ENCODE peak calls at places on chromosomes 2 and 18, in seven cellular contexts. F, V, A, C, Y, P and Q are unnamed samples.

GRCh38 chr2:99279969-99280695 is 20.9 kb downstream of the LYG1 start:
- DNase-seq in F (no peak), V (no peak), A (no peak), C (no peak), Y (no peak), P (no peak), Q (no peak)

GRCh38 chr2:174586896-174587295 is 10.7 kb downstream of the WIPF1 start:
- DNase-seq in F (peak; percentile 38), V (no peak), A (no peak), C (no peak), Y (no peak), P (no peak), Q (no peak)

GRCh38 chr2:233928594-233929351 is 11.6 kb downstream of the TRPM8 start:
- DNase-seq in F (peak; percentile 12), V (no peak), A (no peak), C (peak; percentile 39), Y (no peak), P (peak; percentile 19), Q (no peak)

GRCh38 chr2:156999657-157000056 is 257.8 kb upstream of the GALNT5 start:
- DNase-seq in F (no peak), V (no peak), A (no peak), C (no peak), Y (no peak), P (no peak), Q (no peak)

GRCh38 chr2:91442246-91442905 is 2750.9 kb downstream of the RPIA start:
- DNase-seq in F (no peak), V (peak; percentile 13), A (no peak), C (peak; percentile 1), Y (no peak), P (no peak), Q (no peak)

GRCh38 chr2:46545015-46545839 is 65.9 kb downstream of the TMEM247 start:
- DNase-seq in F (no peak), V (no peak), A (no peak), C (no peak), Y (no peak), P (no peak), Q (no peak)

GRCh38 chr2:12050381-12050780 is 303.9 kb downstream of the LPIN1 start:
- DNase-seq in F (peak; percentile 94), V (no peak), A (peak; percentile 6), C (no peak), Y (no peak), P (no peak), Q (no peak)

GRCh38 chr2:162768646-162769045 is 69.9 kb downstream of the KCNH7 start:
- DNase-seq in F (no peak), V (no peak), A (peak; percentile 18), C (no peak), Y (no peak), P (no peak), Q (no peak)

GRCh38 chr18:28469946-28470345 is 293.0 kb upstream of the CDH2 start:
- DNase-seq in F (no peak), V (no peak), A (no peak), C (no peak), Y (no peak), P (no peak), Q (no peak)

GRCh38 chr18:28466213-28466612 is 289.3 kb upstream of the CDH2 start:
- DNase-seq in F (no peak), V (no peak), A (no peak), C (no peak), Y (no peak), P (no peak), Q (no peak)

DNA sequence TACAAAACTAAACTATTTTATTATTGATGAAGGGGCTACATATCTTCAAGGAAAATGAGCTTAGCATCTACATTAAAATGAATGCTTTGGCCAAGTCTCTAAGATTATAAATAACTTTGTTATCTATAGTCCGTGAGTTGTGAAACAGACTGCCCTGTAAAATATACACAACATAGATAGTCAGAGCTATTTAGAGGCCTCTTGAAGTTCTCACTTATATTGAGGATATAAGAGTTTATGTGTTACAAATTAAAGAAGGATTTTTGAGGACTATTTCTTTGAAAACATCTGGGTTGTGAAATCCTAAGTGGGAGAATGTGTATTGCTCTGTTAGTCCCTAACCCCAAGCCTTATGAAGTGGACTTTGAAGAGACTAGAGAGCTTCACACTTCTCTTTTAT is 292.0 kb upstream of the CDH2 start:
- DNase-seq in F (no peak), V (no peak), A (no peak), C (no peak), Y (no peak), P (no peak), Q (no peak)
- TF ChIP-seq POLR2A in F (no peak), V (no peak), A (no peak), C (no peak), Y (no peak), P (no peak), Q (no peak)

DNA sequence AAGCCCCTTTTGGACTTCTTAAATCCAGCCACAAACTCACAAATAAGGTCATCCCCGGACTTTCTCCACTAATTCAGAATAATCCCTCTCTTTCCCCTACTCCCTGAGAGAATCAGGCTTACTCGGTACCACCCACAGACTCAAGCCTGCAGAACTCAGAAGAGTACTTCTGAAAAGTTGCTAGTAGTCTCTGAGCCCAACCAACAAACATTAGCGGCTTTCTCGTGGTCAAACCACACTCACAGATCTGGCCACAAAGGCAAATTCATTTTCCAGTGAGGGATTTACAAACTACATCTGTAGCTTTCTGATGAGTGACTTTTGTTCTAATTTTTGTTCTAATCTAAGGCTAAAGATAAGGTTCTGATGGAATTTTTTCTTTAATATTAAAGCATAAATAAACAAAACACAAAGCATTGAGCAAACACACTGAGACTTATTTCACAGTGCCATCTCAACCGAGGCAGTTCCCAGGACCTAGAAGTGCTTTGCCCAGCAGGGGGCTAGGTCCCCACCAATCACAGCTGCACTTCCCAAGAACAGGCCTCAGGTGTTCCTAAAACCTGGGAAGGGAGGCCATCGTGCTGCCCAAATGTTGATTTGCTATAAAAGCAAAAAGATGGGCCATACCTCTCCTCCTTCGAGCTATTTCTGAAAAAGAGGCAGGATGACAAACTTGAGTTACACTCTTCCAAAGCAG is 110.7 kb downstream of the COLEC12 start:
- DNase-seq in F (peak; percentile 22), V (no peak), A (no peak), C (no peak), Y (no peak), P (no peak), Q (no peak)
- TF ChIP-seq CTCF in F (peak; percentile 3), V (no peak), A (peak; percentile 4), C (peak; percentile 28), Y (no peak), P (no peak), Q (no peak)

GRCh38 chr2:206798009-206798408 is 32.6 kb downstream of the FASTKD2 start:
- DNase-seq in F (no peak), V (no peak), A (no peak), C (peak; percentile 87), Y (no peak), P (no peak), Q (no peak)

GRCh38 chr2:206799083-206799482 is 33.7 kb downstream of the FASTKD2 start:
- DNase-seq in F (peak; percentile 34), V (no peak), A (no peak), C (no peak), Y (no peak), P (no peak), Q (no peak)

GRCh38 chr2:206801417-206801772 is 36.0 kb downstream of the FASTKD2 start:
- DNase-seq in F (no peak), V (no peak), A (no peak), C (no peak), Y (no peak), P (no peak), Q (no peak)

GRCh38 chr2:206802654-206803514 is 37.5 kb downstream of the FASTKD2 start:
- DNase-seq in F (no peak), V (no peak), A (no peak), C (no peak), Y (no peak), P (no peak), Q (no peak)

DNA sequence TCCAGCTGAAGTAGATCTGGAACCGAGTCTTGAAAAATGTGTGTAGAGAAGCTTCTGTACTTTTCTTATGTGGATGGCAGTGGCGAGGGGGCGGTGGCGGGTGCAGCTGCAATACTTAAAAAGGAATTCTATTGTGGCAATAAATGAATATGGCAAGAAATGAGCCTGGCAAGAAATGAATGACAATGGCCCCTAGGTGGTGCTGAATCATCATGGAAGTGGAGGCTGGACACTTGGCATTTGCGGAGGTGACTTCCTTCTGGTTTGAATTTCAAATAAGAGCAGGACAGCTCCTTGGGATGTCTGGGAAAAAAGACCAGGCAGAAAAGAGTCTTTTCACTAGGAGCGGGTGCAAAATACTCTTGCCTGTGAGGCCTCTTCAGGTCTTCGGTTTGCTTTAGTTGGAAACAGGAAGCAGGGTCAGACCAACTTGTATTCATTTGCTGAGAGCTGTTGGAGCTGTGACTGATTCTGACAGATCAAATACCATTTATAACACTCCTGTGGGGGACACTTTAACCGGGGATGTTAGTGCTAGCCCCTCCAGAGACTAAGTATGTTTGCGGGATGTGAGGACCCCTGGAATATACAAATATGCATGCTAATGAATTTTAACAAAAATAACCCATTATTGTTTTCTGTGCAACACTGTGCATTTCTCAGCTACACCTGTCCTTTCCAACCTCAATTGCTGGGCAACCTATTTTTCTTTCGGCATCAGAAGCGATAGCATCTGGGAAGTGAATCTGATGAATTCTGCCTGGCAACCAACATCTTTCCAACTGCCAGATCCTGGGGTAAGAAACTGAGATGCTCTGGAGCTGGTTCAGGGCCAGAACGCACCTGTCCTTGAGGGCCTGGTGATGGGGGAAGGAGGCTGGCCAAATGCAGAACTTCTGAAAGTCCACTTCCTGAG is 35.4 kb downstream of the FASTKD2 start:
- DNase-seq in F (peak; percentile 76), V (peak; percentile 56), A (peak; percentile 66), C (peak; percentile 82), Y (peak; percentile 44), P (peak; percentile 57), Q (peak; percentile 64)
- H3K4me3 ChIP-seq in F (no peak overlapping the region), V (no peak overlapping the region), A (no peak overlapping the region), C (no peak overlapping the region), Y (no peak overlapping the region), P (no peak overlapping the region), Q (no peak overlapping the region)

DNA sequence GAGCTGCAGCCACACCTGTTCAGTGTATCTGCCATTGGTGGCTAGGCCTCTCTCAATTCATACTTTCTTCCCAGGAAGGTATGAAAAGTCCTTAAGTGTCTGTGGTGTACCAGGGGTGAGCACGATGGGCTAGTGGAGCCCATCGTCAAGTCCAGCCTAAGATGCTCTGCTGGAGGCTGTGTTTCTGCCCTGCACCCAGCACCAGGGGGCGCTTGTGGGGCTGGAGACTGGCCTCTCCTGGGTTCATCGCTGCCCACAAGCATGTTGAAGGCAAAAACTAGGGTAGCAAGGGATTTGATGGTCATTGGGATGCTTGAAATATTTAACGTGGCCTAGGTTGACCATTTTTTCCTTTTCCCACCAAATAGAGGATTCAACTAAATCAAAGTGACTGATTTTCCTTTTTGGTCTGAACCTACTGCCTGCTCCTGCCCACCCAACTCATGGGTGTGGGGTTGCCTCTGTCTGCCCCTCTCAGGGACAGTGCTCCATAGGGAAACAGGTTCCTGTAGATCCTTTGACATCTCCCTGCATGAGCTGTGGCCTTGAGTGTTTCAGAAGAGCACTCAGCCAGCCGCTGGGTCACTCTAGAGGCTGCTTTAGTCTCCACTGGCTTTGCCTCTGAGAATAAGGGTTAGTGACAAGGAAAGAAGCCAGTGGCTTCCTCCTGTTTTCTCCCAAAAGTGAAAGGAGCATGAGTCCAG is 59.0 kb downstream of the TPGS2 start:
- DNase-seq in F (no peak), V (no peak), A (peak; percentile 28), C (no peak), Y (no peak), P (no peak), Q (no peak)
- TF ChIP-seq POLR2A in F (no peak), V (no peak), A (no peak), C (no peak), Y (no peak), P (no peak), Q (no peak)

GRCh38 chr2:146697307-146697706 is 1147.5 kb upstream of the ACVR2A start:
- DNase-seq in F (no peak), V (no peak), A (no peak), C (no peak), Y (no peak), P (no peak), Q (no peak)

GRCh38 chr2:146701183-146701582 is 1143.6 kb upstream of the ACVR2A start:
- DNase-seq in F (no peak), V (no peak), A (no peak), C (no peak), Y (no peak), P (no peak), Q (no peak)
- TF ChIP-seq CTCF in F (no peak), V (no peak), A (no peak), C (no peak), Y (no peak), P (no peak), Q (no peak)